ENCODE peak calls at places on chromosomes 5 and 9, in nine cellular contexts. One of them, this sample, is unnamed.

GRCh38 chr9:4670591-4670990 is 4.3 kb upstream of the SPATA6L start:
- DNase-seq in astrocyte of the spinal cord: no peak
- DNase-seq in fibroblast of pulmonary artery: no peak
- DNase-seq in NB4: no peak
- DNase-seq in fibroblast of lung: no peak
- DNase-seq in cardiac muscle cell: no peak
- DNase-seq in adipocyte: no peak
- DNase-seq in left lung: no peak
- DNase-seq in kidney epithelial cell: no peak
- DNase-seq in this sample: no peak

GRCh38 chr9:37574241-37574721 is 1.9 kb downstream of the FBXO10 start:
- DNase-seq in NB4: no peak
- DNase-seq in fibroblast of pulmonary artery: peak; percentile 77
- DNase-seq in astrocyte of the spinal cord: peak; percentile 51
- DNase-seq in left lung: no peak
- DNase-seq in kidney epithelial cell: no peak
- DNase-seq in cardiac muscle cell: no peak
- DNase-seq in adipocyte: peak; percentile 58
- DNase-seq in fibroblast of lung: peak; percentile 24
- DNase-seq in this sample: peak; percentile 80

GRCh38 chr9:93093449-93094293 is 2.3 kb upstream of the CARD19 start:
- DNase-seq in adipocyte: peak; percentile 20
- DNase-seq in NB4: no peak
- DNase-seq in fibroblast of pulmonary artery: no peak
- DNase-seq in fibroblast of lung: no peak
- DNase-seq in cardiac muscle cell: no peak
- DNase-seq in left lung: peak; percentile 71
- DNase-seq in kidney epithelial cell: no peak
- DNase-seq in astrocyte of the spinal cord: no peak
- DNase-seq in this sample: peak; percentile 78

GRCh38 chr5:6193315-6193714 is 185.0 kb downstream of the MED10 start:
- DNase-seq in cardiac muscle cell: no peak
- DNase-seq in fibroblast of pulmonary artery: no peak
- DNase-seq in kidney epithelial cell: no peak
- DNase-seq in astrocyte of the spinal cord: no peak
- DNase-seq in adipocyte: no peak
- DNase-seq in NB4: no peak
- DNase-seq in fibroblast of lung: no peak
- DNase-seq in left lung: peak; percentile 24
- DNase-seq in this sample: no peak

GRCh38 chr9:101235105-101235866 is 149.5 kb downstream of the BAAT start:
- DNase-seq in kidney epithelial cell: no peak
- DNase-seq in left lung: no peak
- DNase-seq in cardiac muscle cell: peak; percentile 57
- DNase-seq in astrocyte of the spinal cord: peak; percentile 4
- DNase-seq in fibroblast of lung: peak; percentile 1
- DNase-seq in fibroblast of pulmonary artery: peak; percentile 34
- DNase-seq in adipocyte: peak; percentile 61
- DNase-seq in NB4: peak; percentile 39
- DNase-seq in this sample: no peak

GRCh38 chr5:160260881-160261815 is 31.8 kb downstream of the FABP6 start:
- DNase-seq in kidney epithelial cell: peak; percentile 93
- DNase-seq in astrocyte of the spinal cord: peak; percentile 93
- DNase-seq in fibroblast of lung: peak; percentile 97
- DNase-seq in cardiac muscle cell: peak; percentile 67
- DNase-seq in fibroblast of pulmonary artery: peak; percentile 95
- DNase-seq in left lung: no peak
- DNase-seq in NB4: peak; percentile 90
- DNase-seq in adipocyte: no peak
- DNase-seq in this sample: peak; percentile 76

GRCh38 chr9:133708770-133709611 is 29.2 kb downstream of the SARDH start:
- DNase-seq in fibroblast of pulmonary artery: no peak
- DNase-seq in left lung: peak; percentile 72
- DNase-seq in fibroblast of lung: no peak
- DNase-seq in NB4: no peak
- DNase-seq in adipocyte: no peak
- DNase-seq in astrocyte of the spinal cord: no peak
- DNase-seq in cardiac muscle cell: peak; percentile 39
- DNase-seq in kidney epithelial cell: peak; percentile 28
- DNase-seq in this sample: peak; percentile 54

GRCh38 chr9:129983891-129984290 is 59.1 kb downstream of the FNBP1 start:
- DNase-seq in fibroblast of lung: peak; percentile 80
- DNase-seq in kidney epithelial cell: no peak
- DNase-seq in adipocyte: peak; percentile 78
- DNase-seq in cardiac muscle cell: no peak
- DNase-seq in astrocyte of the spinal cord: peak; percentile 63
- DNase-seq in NB4: no peak
- DNase-seq in fibroblast of pulmonary artery: peak; percentile 54
- DNase-seq in left lung: no peak
- DNase-seq in this sample: peak; percentile 77

GRCh38 chr9:749712-750111 is 91.8 kb upstream of the DMRT1 start:
- DNase-seq in NB4: peak; percentile 99
- DNase-seq in kidney epithelial cell: no peak
- DNase-seq in adipocyte: no peak
- DNase-seq in fibroblast of lung: peak; percentile 63
- DNase-seq in astrocyte of the spinal cord: peak; percentile 68
- DNase-seq in fibroblast of pulmonary artery: no peak
- DNase-seq in cardiac muscle cell: no peak
- DNase-seq in left lung: no peak
- DNase-seq in this sample: no peak

GRCh38 chr9:136596630-136597031 is 50.8 kb upstream of the NOTCH1 start:
- DNase-seq in kidney epithelial cell: no peak
- DNase-seq in cardiac muscle cell: no peak
- DNase-seq in fibroblast of lung: no peak
- DNase-seq in fibroblast of pulmonary artery: no peak
- DNase-seq in NB4: no peak
- DNase-seq in adipocyte: no peak
- DNase-seq in astrocyte of the spinal cord: no peak
- DNase-seq in left lung: peak; percentile 51
- DNase-seq in this sample: no peak

GRCh38 chr9:137973829-137974416 is 96.3 kb downstream of the CACNA1B start:
- DNase-seq in fibroblast of lung: no peak
- DNase-seq in adipocyte: no peak
- DNase-seq in kidney epithelial cell: no peak
- DNase-seq in cardiac muscle cell: no peak
- DNase-seq in NB4: no peak
- DNase-seq in left lung: peak; percentile 35
- DNase-seq in fibroblast of pulmonary artery: no peak
- DNase-seq in astrocyte of the spinal cord: no peak
- DNase-seq in this sample: peak; percentile 13

GRCh38 chr5:175657593-175658271 is at the start of gene HRH2:
- DNase-seq in kidney epithelial cell: no peak
- DNase-seq in NB4: peak; percentile 85
- DNase-seq in left lung: peak; percentile 93
- DNase-seq in fibroblast of lung: peak; percentile 14
- DNase-seq in fibroblast of pulmonary artery: no peak
- DNase-seq in adipocyte: peak; percentile 2
- DNase-seq in astrocyte of the spinal cord: no peak
- DNase-seq in cardiac muscle cell: peak; percentile 67
- DNase-seq in this sample: peak; percentile 90
- H3K4me3 ChIP-seq in kidney epithelial cell: peak within 1 kb of the TSS; percentile 13
- H3K4me3 ChIP-seq in NB4: peak within 1 kb of the TSS; percentile 72
- H3K4me3 ChIP-seq in left lung: peak within 1 kb of the TSS; percentile 16
- H3K4me3 ChIP-seq in fibroblast of lung: no peak within 1 kb of the TSS
- H3K4me3 ChIP-seq in fibroblast of pulmonary artery: no peak within 1 kb of the TSS
- H3K4me3 ChIP-seq in adipocyte: peak within 1 kb of the TSS; percentile 58
- H3K4me3 ChIP-seq in astrocyte of the spinal cord: peak within 1 kb of the TSS; percentile 12
- H3K4me3 ChIP-seq in cardiac muscle cell: peak within 1 kb of the TSS; percentile 95
- H3K4me3 ChIP-seq in this sample: peak within 1 kb of the TSS; percentile 64

GRCh38 chr5:139658501-139658927 is 10.4 kb downstream of the CXXC5 start:
- DNase-seq in kidney epithelial cell: no peak
- DNase-seq in fibroblast of pulmonary artery: no peak
- DNase-seq in fibroblast of lung: peak; percentile 75
- DNase-seq in astrocyte of the spinal cord: peak; percentile 76
- DNase-seq in left lung: no peak
- DNase-seq in NB4: peak; percentile 46
- DNase-seq in adipocyte: peak; percentile 43
- DNase-seq in cardiac muscle cell: no peak
- DNase-seq in this sample: peak; percentile 93

GRCh38 chr5:139657363-139658321 is 9.5 kb downstream of the CXXC5 start:
- DNase-seq in fibroblast of pulmonary artery: no peak
- DNase-seq in NB4: peak; percentile 73
- DNase-seq in fibroblast of lung: peak; percentile 88
- DNase-seq in kidney epithelial cell: no peak
- DNase-seq in adipocyte: peak; percentile 52
- DNase-seq in cardiac muscle cell: no peak
- DNase-seq in left lung: no peak
- DNase-seq in astrocyte of the spinal cord: peak; percentile 58
- DNase-seq in this sample: peak; percentile 94

GRCh38 chr5:139659673-139660072 is 11.5 kb downstream of the CXXC5 start:
- DNase-seq in NB4: no peak
- DNase-seq in kidney epithelial cell: no peak
- DNase-seq in left lung: no peak
- DNase-seq in astrocyte of the spinal cord: peak; percentile 44
- DNase-seq in fibroblast of pulmonary artery: no peak
- DNase-seq in cardiac muscle cell: peak; percentile 69
- DNase-seq in adipocyte: peak; percentile 53
- DNase-seq in fibroblast of lung: peak; percentile 64
- DNase-seq in this sample: no peak

GRCh38 chr5:139660105-139660915 is 12.2 kb downstream of the CXXC5 start:
- DNase-seq in fibroblast of lung: no peak
- DNase-seq in NB4: peak; percentile 41
- DNase-seq in kidney epithelial cell: no peak
- DNase-seq in fibroblast of pulmonary artery: no peak
- DNase-seq in left lung: peak; percentile 89
- DNase-seq in adipocyte: peak; percentile 70
- DNase-seq in cardiac muscle cell: no peak
- DNase-seq in astrocyte of the spinal cord: peak; percentile 48
- DNase-seq in this sample: peak; percentile 90

GRCh38 chr5:139658928-139659667 is 10.9 kb downstream of the CXXC5 start:
- DNase-seq in fibroblast of pulmonary artery: peak; percentile 72
- DNase-seq in fibroblast of lung: peak; percentile 84
- DNase-seq in kidney epithelial cell: no peak
- DNase-seq in NB4: peak; percentile 67
- DNase-seq in astrocyte of the spinal cord: peak; percentile 82
- DNase-seq in left lung: no peak
- DNase-seq in adipocyte: peak; percentile 76
- DNase-seq in cardiac muscle cell: peak; percentile 58
- DNase-seq in this sample: peak; percentile 96
- H3K4me3 ChIP-seq in fibroblast of pulmonary artery: peak overlapping the region; percentile 36
- H3K4me3 ChIP-seq in fibroblast of lung: peak overlapping the region; percentile 22
- H3K4me3 ChIP-seq in kidney epithelial cell: peak overlapping the region; percentile 9
- H3K4me3 ChIP-seq in NB4: peak overlapping the region; percentile 11
- H3K4me3 ChIP-seq in astrocyte of the spinal cord: peak overlapping the region; percentile 16
- H3K4me3 ChIP-seq in left lung: no peak overlapping the region
- H3K4me3 ChIP-seq in adipocyte: peak overlapping the region; percentile 74
- H3K4me3 ChIP-seq in cardiac muscle cell: no peak overlapping the region
- H3K4me3 ChIP-seq in this sample: peak overlapping the region; percentile 52

DNA sequence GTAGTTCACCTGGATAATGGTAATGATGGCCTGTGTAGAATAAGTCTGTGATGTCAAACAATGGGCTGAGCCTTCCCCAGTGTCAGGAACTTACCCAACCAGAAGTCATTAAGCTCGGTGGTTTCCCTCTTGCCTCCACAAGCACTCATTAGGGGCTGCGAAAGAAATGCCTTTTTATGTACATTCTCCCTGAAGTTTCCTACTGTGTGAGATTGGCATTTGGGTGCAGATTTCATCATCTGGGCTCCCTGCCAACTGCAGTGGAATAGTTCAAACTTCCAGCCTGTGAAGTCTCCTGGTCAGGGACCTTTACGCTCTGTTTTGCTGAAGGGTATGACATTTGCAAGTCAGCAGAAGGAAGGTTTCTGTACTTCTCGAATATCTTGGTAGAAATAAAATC is 41.6 kb upstream of the TMEM215 start:
- DNase-seq in fibroblast of pulmonary artery: peak; percentile 43
- DNase-seq in left lung: no peak
- DNase-seq in kidney epithelial cell: no peak
- DNase-seq in NB4: no peak
- DNase-seq in fibroblast of lung: peak; percentile 55
- DNase-seq in astrocyte of the spinal cord: peak; percentile 34
- DNase-seq in cardiac muscle cell: no peak
- DNase-seq in adipocyte: no peak
- DNase-seq in this sample: no peak
- H3K4me3 ChIP-seq in fibroblast of pulmonary artery: no peak overlapping the region
- H3K4me3 ChIP-seq in left lung: no peak overlapping the region
- H3K4me3 ChIP-seq in kidney epithelial cell: no peak overlapping the region
- H3K4me3 ChIP-seq in NB4: no peak overlapping the region
- H3K4me3 ChIP-seq in fibroblast of lung: no peak overlapping the region
- H3K4me3 ChIP-seq in astrocyte of the spinal cord: no peak overlapping the region
- H3K4me3 ChIP-seq in cardiac muscle cell: no peak overlapping the region
- H3K4me3 ChIP-seq in adipocyte: no peak overlapping the region
- H3K4me3 ChIP-seq in this sample: no peak overlapping the region

DNA sequence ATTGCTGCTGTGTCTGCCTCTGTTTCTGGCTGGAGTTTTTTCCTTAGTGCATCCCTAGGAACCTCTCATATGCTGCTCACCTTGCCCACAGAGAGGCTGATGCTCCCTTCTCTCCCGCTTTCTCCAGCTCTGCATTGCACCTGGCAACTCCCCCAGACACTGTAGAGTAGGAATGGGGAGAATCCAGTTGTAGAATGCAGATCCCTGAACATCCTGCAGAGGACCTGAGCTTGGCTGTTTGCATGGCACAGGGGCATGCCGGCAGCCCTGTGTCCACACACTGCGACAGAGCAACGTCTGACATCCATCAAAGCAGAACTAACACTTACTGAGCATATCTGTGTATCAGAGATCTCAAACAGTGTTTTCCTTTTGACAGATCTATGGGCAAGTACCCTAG is 19.8 kb downstream of the IDNK start:
- DNase-seq in adipocyte: no peak
- DNase-seq in left lung: no peak
- DNase-seq in cardiac muscle cell: no peak
- DNase-seq in fibroblast of pulmonary artery: no peak
- DNase-seq in fibroblast of lung: no peak
- DNase-seq in NB4: no peak
- DNase-seq in kidney epithelial cell: no peak
- DNase-seq in astrocyte of the spinal cord: no peak
- DNase-seq in this sample: no peak
- H3K4me3 ChIP-seq in adipocyte: no peak overlapping the region
- H3K4me3 ChIP-seq in left lung: no peak overlapping the region
- H3K4me3 ChIP-seq in cardiac muscle cell: no peak overlapping the region
- H3K4me3 ChIP-seq in fibroblast of pulmonary artery: no peak overlapping the region
- H3K4me3 ChIP-seq in fibroblast of lung: no peak overlapping the region
- H3K4me3 ChIP-seq in NB4: no peak overlapping the region
- H3K4me3 ChIP-seq in kidney epithelial cell: no peak overlapping the region
- H3K4me3 ChIP-seq in astrocyte of the spinal cord: no peak overlapping the region
- H3K4me3 ChIP-seq in this sample: no peak overlapping the region

GRCh38 chr5:14153932-14154646 is 10.9 kb downstream of the TRIO start:
- DNase-seq in NB4: no peak
- DNase-seq in fibroblast of lung: peak; percentile 91
- DNase-seq in kidney epithelial cell: no peak
- DNase-seq in fibroblast of pulmonary artery: peak; percentile 81
- DNase-seq in cardiac muscle cell: peak; percentile 70
- DNase-seq in left lung: no peak
- DNase-seq in adipocyte: peak; percentile 48
- DNase-seq in astrocyte of the spinal cord: peak; percentile 91
- DNase-seq in this sample: peak; percentile 64
- H3K4me3 ChIP-seq in NB4: no peak overlapping the region
- H3K4me3 ChIP-seq in fibroblast of lung: peak overlapping the region; percentile 15
- H3K4me3 ChIP-seq in kidney epithelial cell: no peak overlapping the region
- H3K4me3 ChIP-seq in fibroblast of pulmonary artery: peak overlapping the region; percentile 32
- H3K4me3 ChIP-seq in cardiac muscle cell: no peak overlapping the region
- H3K4me3 ChIP-seq in left lung: no peak overlapping the region
- H3K4me3 ChIP-seq in adipocyte: peak overlapping the region; percentile 45
- H3K4me3 ChIP-seq in astrocyte of the spinal cord: no peak overlapping the region
- H3K4me3 ChIP-seq in this sample: peak overlapping the region; percentile 36